ENCODE peak calls at places on chromosome 17, in five cellular contexts. X is RCC 7860, D is SHP77, I is NCI-H1436, S is DMS79 treated with DMSO at 0.1 percent for 48 hours. Z is an unnamed sample.

GRCh38 chr17:63699638-63700527 is at the start of gene LIMD2:
- DNase-seq in X (no peak), D (no peak), I (peak; percentile 84), S (peak; percentile 19), Z (peak; percentile 86)

GRCh38 chr17:79800325-79801155 is 3.7 kb upstream of the CBX8 start:
- DNase-seq in X (no peak), D (no peak), I (peak; percentile 30), S (peak; percentile 29), Z (no peak)

GRCh38 chr17:50098583-50098982 is 3.4 kb downstream of the PDK2 start:
- DNase-seq in X (no peak), D (no peak), I (no peak), S (no peak), Z (no peak)

GRCh38 chr17:79461041-79461440 is 149.8 kb downstream of the RBFOX3 start:
- DNase-seq in X (no peak), D (no peak), I (no peak), S (no peak), Z (no peak)

GRCh38 chr17:74354123-74354522 is 7.5 kb downstream of the BTBD17 start:
- DNase-seq in X (no peak), D (no peak), I (no peak), S (no peak), Z (no peak)

GRCh38 chr17:63433746-63434591 is 12.1 kb downstream of the CYB561 start:
- DNase-seq in X (peak; percentile 78), D (no peak), I (no peak), S (no peak), Z (no peak)

GRCh38 chr17:75344664-75345063 is 55.4 kb upstream of the SLC25A19 start:
- DNase-seq in X (no peak), D (no peak), I (peak; percentile 29), S (no peak), Z (no peak)

GRCh38 chr17:12768267-12768666 is 21.0 kb upstream of the ARHGAP44 start:
- DNase-seq in X (no peak), D (no peak), I (no peak), S (no peak), Z (no peak)

GRCh38 chr17:28792877-28793666 is 49.3 kb downstream of the TRAF4 start:
- DNase-seq in X (no peak), D (no peak), I (no peak), S (no peak), Z (peak; percentile 33)

GRCh38 chr17:1593630-1593931 is 31.0 kb upstream of the PITPNA start:
- DNase-seq in X (no peak), D (no peak), I (no peak), S (no peak), Z (no peak)

GRCh38 chr17:42221886-42222745 is 27.8 kb upstream of the GHDC start:
- DNase-seq in X (peak; percentile 38), D (peak; percentile 19), I (peak; percentile 37), S (no peak), Z (no peak)

GRCh38 chr17:949623-950338 is 29.8 kb downstream of the NXN start:
- DNase-seq in X (no peak), D (no peak), I (no peak), S (no peak), Z (no peak)

GRCh38 chr17:1473841-1474240 is 17.8 kb upstream of the CRK start:
- DNase-seq in X (no peak), D (no peak), I (no peak), S (no peak), Z (no peak)

GRCh38 chr17:80008383-80008840 is 27.3 kb downstream of the TBC1D16 start:
- DNase-seq in X (peak; percentile 47), D (peak; percentile 79), I (peak; percentile 89), S (peak; percentile 81), Z (peak; percentile 89)

GRCh38 chr17:8924595-8924994 is 40.9 kb downstream of the PIK3R5 start:
- DNase-seq in X (no peak), D (no peak), I (no peak), S (no peak), Z (no peak)

GRCh38 chr17:34579017-34579946 is at the start of gene TMEM132E:
- DNase-seq in X (no peak), D (no peak), I (no peak), S (peak; percentile 88), Z (no peak)

GRCh38 chr17:4998027-4998665 is 396 bp downstream of the KIF1C start:
- DNase-seq in X (no peak), D (no peak), I (no peak), S (peak; percentile 30), Z (peak; percentile 32)

GRCh38 chr17:19876524-19877161 is 8.9 kb upstream of the ULK2 start:
- DNase-seq in X (no peak), D (no peak), I (no peak), S (no peak), Z (no peak)

GRCh38 chr17:5631958-5632357 is 47.6 kb upstream of the NLRP1 start:
- DNase-seq in X (no peak), D (no peak), I (no peak), S (no peak), Z (no peak)

GRCh38 chr17:33941744-33942143 is 313.3 kb upstream of the CCL2 start:
- DNase-seq in X (no peak), D (no peak), I (no peak), S (no peak), Z (no peak)

GRCh38 chr17:45948881-45949624 is 50.0 kb upstream of the STH start:
- DNase-seq in X (peak; percentile 32), D (peak; percentile 74), I (peak; percentile 74), S (no peak), Z (peak; percentile 59)

GRCh38 chr17:28478940-28479615 is 5.6 kb downstream of the SLC13A2 start:
- DNase-seq in X (no peak), D (no peak), I (no peak), S (no peak), Z (no peak)

GRCh38 chr17:63531022-63531965 is 8.1 kb downstream of the KCNH6 start:
- DNase-seq in X (no peak), D (no peak), I (peak; percentile 19), S (no peak), Z (no peak)

GRCh38 chr17:15377200-15377599 is 35.8 kb upstream of the TEKT3 start:
- DNase-seq in X (peak; percentile 35), D (no peak), I (no peak), S (no peak), Z (no peak)

GRCh38 chr17:79355186-79355585 is 255.7 kb downstream of the RBFOX3 start:
- DNase-seq in X (no peak), D (no peak), I (no peak), S (peak; percentile 41), Z (no peak)

GRCh38 chr17:73691321-73691766 is 47.1 kb upstream of the SDK2 start:
- DNase-seq in X (no peak), D (no peak), I (no peak), S (no peak), Z (no peak)

GRCh38 chr17:18356624-18357023 is 6.7 kb downstream of the SHMT1 start:
- DNase-seq in X (no peak), D (no peak), I (no peak), S (no peak), Z (no peak)

GRCh38 chr17:15456972-15457722 is 10.3 kb downstream of the CDRT4 start:
- DNase-seq in X (no peak), D (no peak), I (no peak), S (peak; percentile 57), Z (no peak)

GRCh38 chr17:18038149-18038850 is 668 bp downstream of the ATPAF2 start:
- DNase-seq in X (no peak), D (no peak), I (no peak), S (no peak), Z (no peak)

GRCh38 chr17:13492351-13493122 is 109.2 kb downstream of the HS3ST3A1 start:
- DNase-seq in X (no peak), D (no peak), I (no peak), S (no peak), Z (no peak)

GRCh38 chr17:41500131-41500911 is 5.1 kb downstream of the KRT13 start:
- DNase-seq in X (peak; percentile 92), D (no peak), I (no peak), S (no peak), Z (no peak)

GRCh38 chr17:9860851-9861250 is 35.1 kb downstream of the GLP2R start:
- DNase-seq in X (no peak), D (no peak), I (no peak), S (no peak), Z (no peak)

GRCh38 chr17:50331085-50331791 is 14.7 kb upstream of the XYLT2 start:
- DNase-seq in X (peak; percentile 77), D (no peak), I (no peak), S (no peak), Z (no peak)